ENCODE peak calls at places on chromosomes 6 and 20, in four cellular contexts. H, Z, S and C are unnamed samples.

GRCh38 chr6:87909849-87910248 is 137.8 kb upstream of the SPACA1 start:
- DNase-seq in S (no peak), H (no peak), Z (no peak), C (peak)

GRCh38 chr6:109760208-109760607 is 69.1 kb downstream of the FIG4 start:
- DNase-seq in S (no peak), Z (no peak), H (no peak), C (no peak)

GRCh38 chr6:134806151-134806550 is 143.8 kb downstream of the ALDH8A1 start:
- DNase-seq in H (no peak), Z (no peak), S (no peak), C (no peak)

GRCh38 chr6:136696238-136696637 is 96.0 kb downstream of the MAP3K5 start:
- DNase-seq in Z (peak), S (no peak), H (no peak), C (peak)

GRCh38 chr20:32634041-32634805 is 39.5 kb downstream of the C20orf203 start:
- DNase-seq in H (no peak), Z (no peak), S (no peak), C (no peak)

GRCh38 chr6:132392792-132393191 is 8.5 kb downstream of the MOXD1 start:
- DNase-seq in S (no peak), H (peak), Z (peak), C (no peak)

GRCh38 chr20:1086273-1087213 is 31.9 kb upstream of the PSMF1 start:
- DNase-seq in H (no peak), S (no peak), Z (no peak), C (no peak)

GRCh38 chr6:117072134-117072533 is 193.2 kb upstream of the VGLL2 start:
- DNase-seq in S (no peak), H (no peak), Z (no peak), C (no peak)

GRCh38 chr20:25032478-25033183 is 25.3 kb downstream of the ACSS1 start:
- DNase-seq in Z (no peak), S (no peak), H (no peak), C (no peak)

GRCh38 chr6:107917468-107918375 is 40.3 kb downstream of the SEC63 start:
- DNase-seq in H (peak), S (no peak), Z (no peak), C (no peak)
- H3K27ac ChIP-seq in H (no peak), S (no peak), Z (no peak), C (no peak)

GRCh38 chr6:123587838-123588545 is 48.8 kb downstream of the TRDN start:
- DNase-seq in Z (no peak), H (no peak), S (no peak), C (no peak)
- H3K27ac ChIP-seq in Z (no peak), H (no peak), S (no peak), C (no peak)

DNA sequence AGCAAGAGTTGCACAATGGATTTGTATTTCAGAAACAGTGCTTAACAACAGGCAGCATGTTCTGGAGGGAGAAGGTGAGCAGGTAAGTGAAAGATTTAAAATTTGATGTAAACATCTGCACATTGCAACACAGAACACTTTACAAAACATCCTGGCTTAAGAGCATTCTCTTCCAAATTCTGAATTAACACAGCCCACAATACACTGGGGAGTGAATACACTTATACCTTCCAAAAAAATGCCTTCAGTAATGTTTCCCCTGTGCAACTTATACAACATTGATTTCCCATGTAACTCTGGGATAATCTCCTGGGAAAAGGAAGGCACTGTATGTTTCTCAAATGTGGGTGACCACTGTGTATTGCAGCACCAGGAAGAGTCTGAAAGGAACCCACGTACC is 127.6 kb downstream of the FYN start:
- DNase-seq in Z (no peak), S (no peak), H (no peak), C (no peak)
- H3K27ac ChIP-seq in Z (no peak), S (no peak), H (no peak), C (no peak)

GRCh38 chr20:58077282-58077681 is 151.2 kb downstream of the ANKRD60 start:
- DNase-seq in H (no peak), Z (no peak), S (no peak), C (no peak)

GRCh38 chr20:58081842-58082241 is 146.6 kb downstream of the ANKRD60 start:
- DNase-seq in H (no peak), Z (no peak), S (no peak), C (no peak)

GRCh38 chr20:58075565-58075964 is 152.9 kb downstream of the ANKRD60 start:
- DNase-seq in Z (no peak), S (no peak), H (no peak), C (no peak)

GRCh38 chr20:58075980-58076749 is 152.3 kb downstream of the ANKRD60 start:
- DNase-seq in Z (no peak), S (no peak), H (no peak), C (no peak)

GRCh38 chr20:58078741-58079522 is 149.5 kb downstream of the ANKRD60 start:
- DNase-seq in Z (no peak), H (no peak), S (no peak), C (no peak)
- H3K27ac ChIP-seq in Z (no peak), H (no peak), S (no peak), C (no peak)

GRCh38 chr6:42402184-42402583 is 49.5 kb downstream of the TRERF1 start:
- DNase-seq in H (peak), S (peak), Z (peak), C (no peak)

GRCh38 chr6:42403831-42404230 is 47.9 kb downstream of the TRERF1 start:
- DNase-seq in S (no peak), Z (no peak), H (no peak), C (no peak)

GRCh38 chr6:42405025-42405424 is 46.7 kb downstream of the TRERF1 start:
- DNase-seq in S (no peak), Z (no peak), H (no peak), C (no peak)

GRCh38 chr6:42404494-42404893 is 47.2 kb downstream of the TRERF1 start:
- DNase-seq in S (peak), H (peak), Z (peak), C (peak)

GRCh38 chr6:42403415-42403814 is 48.3 kb downstream of the TRERF1 start:
- DNase-seq in S (no peak), H (no peak), Z (peak), C (no peak)
- H3K27ac ChIP-seq in S (no peak), H (peak), Z (peak), C (peak)

DNA sequence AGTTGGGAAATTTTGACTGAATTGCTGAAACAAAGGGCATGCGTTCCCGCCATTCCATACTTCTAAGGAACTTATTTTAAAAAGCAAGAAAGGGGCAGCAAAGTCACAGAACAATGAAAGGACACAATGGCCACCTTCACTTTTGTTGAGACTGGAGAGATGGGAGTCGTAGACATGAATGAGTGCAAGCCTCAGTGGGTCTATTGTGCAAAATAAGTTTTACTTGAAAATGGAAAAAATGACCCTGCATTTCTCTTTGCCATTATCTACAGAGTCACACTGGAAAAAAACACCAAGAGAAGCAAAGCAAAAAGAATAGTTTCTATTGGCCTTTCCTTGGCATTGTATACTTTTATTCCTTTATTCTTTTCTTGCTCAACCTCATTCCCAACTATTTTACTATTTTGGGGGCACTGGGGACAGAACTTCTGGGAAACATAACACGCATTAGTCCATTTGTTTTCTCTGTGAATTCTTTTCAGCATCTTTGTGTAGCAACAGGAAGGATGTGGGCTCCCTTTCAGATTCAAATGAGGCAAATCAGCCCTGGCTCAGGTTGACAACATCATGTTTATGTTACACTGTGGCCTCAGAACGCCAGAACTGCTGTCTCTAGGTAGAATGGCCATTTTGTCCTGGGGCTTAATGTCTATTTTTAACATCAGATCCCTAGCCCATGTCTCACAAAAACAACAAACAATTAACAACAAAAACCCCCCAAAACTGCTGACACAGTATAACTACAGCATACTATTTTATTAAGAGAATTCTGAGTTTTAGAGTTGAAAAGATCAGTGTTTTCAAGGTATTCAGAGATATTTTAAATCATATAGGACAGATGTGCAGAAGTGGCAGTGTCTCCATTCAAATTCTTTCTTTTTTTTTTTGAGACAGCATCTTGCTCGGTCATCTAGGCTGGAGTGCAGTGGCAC is 122.2 kb downstream of the FYN start:
- DNase-seq in Z (no peak), S (peak), H (no peak), C (no peak)
- H3K27ac ChIP-seq in Z (no peak), S (peak), H (no peak), C (no peak)

DNA sequence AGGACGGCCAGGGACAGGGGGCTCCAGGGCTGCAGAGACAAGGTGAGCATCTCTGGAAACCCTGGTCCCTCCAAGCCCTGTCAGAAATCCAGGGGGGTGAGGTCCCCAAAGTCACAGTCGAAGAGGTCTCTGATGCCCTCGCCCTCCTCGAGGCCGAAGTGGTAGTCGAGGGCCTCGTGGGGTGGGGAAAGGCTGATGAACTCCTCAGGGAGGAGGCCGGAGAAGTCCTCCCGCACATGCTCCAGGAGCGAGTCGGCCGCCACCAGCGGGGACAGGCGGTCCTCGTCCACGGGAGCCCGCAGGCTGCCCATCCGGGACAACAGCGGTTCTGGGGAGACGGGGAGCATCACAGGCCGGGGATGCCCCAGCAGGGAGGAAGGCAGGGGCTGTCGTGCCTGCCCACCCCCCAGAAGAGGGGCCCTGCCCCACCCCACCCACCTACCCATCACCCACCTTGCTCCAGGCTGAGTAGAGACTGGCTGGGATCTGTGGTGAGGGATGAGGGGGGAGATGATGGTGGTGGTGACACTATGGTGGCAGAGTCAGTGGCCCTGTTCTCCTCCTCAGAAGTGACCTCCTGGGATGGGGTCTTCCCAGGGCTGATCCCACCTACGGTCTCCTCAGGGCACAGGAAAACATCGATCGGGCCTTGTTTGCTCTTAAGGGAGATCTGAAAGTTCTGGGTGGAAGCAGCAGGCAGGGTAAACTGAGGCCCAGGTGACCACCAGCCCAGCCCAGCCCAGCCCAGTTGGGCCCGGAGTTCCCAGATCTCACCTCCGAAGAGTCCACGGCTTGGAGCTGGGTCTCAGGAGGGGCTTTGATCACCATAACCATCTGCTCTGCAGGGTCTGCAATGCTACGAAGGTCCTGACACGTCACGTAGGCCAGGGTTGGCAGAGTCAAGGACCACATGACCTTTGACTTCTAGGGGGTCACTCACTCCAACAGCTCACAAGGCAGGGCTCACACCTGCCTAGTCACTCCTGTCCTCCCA is 2.7 kb upstream of the NECAB3 start:
- DNase-seq in S (no peak), Z (no peak), H (no peak), C (no peak)
- H3K27ac ChIP-seq in S (no peak), Z (no peak), H (peak), C (no peak)